ENCODE peak calls at places on chromosomes 4 and X, in seven cellular contexts. One of them, this sample, is unnamed.

GRCh38 chrX:78029663-78030062 is 60.2 kb upstream of the PGAM4 start:
- DNase-seq in memory B cell: no peak
- DNase-seq in progenitor cell of endocrine pancreas: no peak
- DNase-seq in activated CD4-positive, alpha-beta T cell treated with anti-CD3 and anti-CD28 coated beads for 48 hours: peak; percentile 9
- DNase-seq in SJCRH30: no peak
- DNase-seq in choroid plexus epithelial cell: peak; percentile 54
- DNase-seq in GM23338: peak; percentile 31
- DNase-seq in this sample: no peak

GRCh38 chr4:118888666-118889312 is at the start of gene SYNPO2:
- DNase-seq in memory B cell: no peak
- DNase-seq in progenitor cell of endocrine pancreas: peak; percentile 37
- DNase-seq in activated CD4-positive, alpha-beta T cell treated with anti-CD3 and anti-CD28 coated beads for 48 hours: peak; percentile 47
- DNase-seq in SJCRH30: peak; percentile 43
- DNase-seq in choroid plexus epithelial cell: peak; percentile 93
- DNase-seq in GM23338: peak; percentile 92
- DNase-seq in this sample: no peak

GRCh38 chr4:10074767-10075105 is 41.9 kb downstream of the WDR1 start:
- DNase-seq in memory B cell: no peak
- DNase-seq in progenitor cell of endocrine pancreas: no peak
- DNase-seq in activated CD4-positive, alpha-beta T cell treated with anti-CD3 and anti-CD28 coated beads for 48 hours: no peak
- DNase-seq in SJCRH30: peak; percentile 30
- DNase-seq in choroid plexus epithelial cell: peak; percentile 88
- DNase-seq in GM23338: peak; percentile 41
- DNase-seq in this sample: no peak

GRCh38 chr4:3851211-3851610 is 85.0 kb downstream of the ADRA2C start:
- DNase-seq in memory B cell: no peak
- DNase-seq in progenitor cell of endocrine pancreas: no peak
- DNase-seq in activated CD4-positive, alpha-beta T cell treated with anti-CD3 and anti-CD28 coated beads for 48 hours: no peak
- DNase-seq in SJCRH30: peak; percentile 44
- DNase-seq in choroid plexus epithelial cell: no peak
- DNase-seq in GM23338: peak; percentile 64
- DNase-seq in this sample: no peak

GRCh38 chrX:42415636-42416035 is 362.3 kb downstream of the PPP1R2C start:
- DNase-seq in memory B cell: no peak
- DNase-seq in progenitor cell of endocrine pancreas: no peak
- DNase-seq in activated CD4-positive, alpha-beta T cell treated with anti-CD3 and anti-CD28 coated beads for 48 hours: no peak
- DNase-seq in SJCRH30: no peak
- DNase-seq in choroid plexus epithelial cell: no peak
- DNase-seq in GM23338: no peak
- DNase-seq in this sample: no peak

GRCh38 chrX:46770006-46770816 is 11.3 kb upstream of the SLC9A7 start:
- DNase-seq in memory B cell: no peak
- DNase-seq in progenitor cell of endocrine pancreas: no peak
- DNase-seq in activated CD4-positive, alpha-beta T cell treated with anti-CD3 and anti-CD28 coated beads for 48 hours: no peak
- DNase-seq in SJCRH30: no peak
- DNase-seq in choroid plexus epithelial cell: peak; percentile 75
- DNase-seq in GM23338: no peak
- DNase-seq in this sample: no peak

GRCh38 chr4:55409468-55410171 is 13.9 kb downstream of the TMEM165 start:
- DNase-seq in memory B cell: peak; percentile 57
- DNase-seq in progenitor cell of endocrine pancreas: no peak
- DNase-seq in activated CD4-positive, alpha-beta T cell treated with anti-CD3 and anti-CD28 coated beads for 48 hours: no peak
- DNase-seq in SJCRH30: no peak
- DNase-seq in choroid plexus epithelial cell: peak; percentile 67
- DNase-seq in GM23338: peak; percentile 55
- DNase-seq in this sample: no peak

GRCh38 chr4:139208404-139208945 is 31.5 kb upstream of the ELF2 start:
- DNase-seq in memory B cell: no peak
- DNase-seq in progenitor cell of endocrine pancreas: no peak
- DNase-seq in activated CD4-positive, alpha-beta T cell treated with anti-CD3 and anti-CD28 coated beads for 48 hours: no peak
- DNase-seq in SJCRH30: peak; percentile 42
- DNase-seq in choroid plexus epithelial cell: peak; percentile 95
- DNase-seq in GM23338: no peak
- DNase-seq in this sample: peak; percentile 6

GRCh38 chr4:146916479-146917076 is 29.1 kb downstream of the TTC29 start:
- DNase-seq in memory B cell: no peak
- DNase-seq in progenitor cell of endocrine pancreas: no peak
- DNase-seq in activated CD4-positive, alpha-beta T cell treated with anti-CD3 and anti-CD28 coated beads for 48 hours: peak; percentile 16
- DNase-seq in SJCRH30: no peak
- DNase-seq in choroid plexus epithelial cell: peak; percentile 69
- DNase-seq in GM23338: peak; percentile 62
- DNase-seq in this sample: no peak

GRCh38 chr4:122010610-122011009 is 58.8 kb upstream of the TRPC3 start:
- DNase-seq in memory B cell: no peak
- DNase-seq in progenitor cell of endocrine pancreas: no peak
- DNase-seq in activated CD4-positive, alpha-beta T cell treated with anti-CD3 and anti-CD28 coated beads for 48 hours: no peak
- DNase-seq in SJCRH30: no peak
- DNase-seq in choroid plexus epithelial cell: peak; percentile 72
- DNase-seq in GM23338: no peak
- DNase-seq in this sample: no peak

GRCh38 chr4:176191974-176192373 is 3.4 kb downstream of the SPATA4 start:
- DNase-seq in memory B cell: no peak
- DNase-seq in progenitor cell of endocrine pancreas: no peak
- DNase-seq in activated CD4-positive, alpha-beta T cell treated with anti-CD3 and anti-CD28 coated beads for 48 hours: no peak
- DNase-seq in SJCRH30: no peak
- DNase-seq in choroid plexus epithelial cell: no peak
- DNase-seq in GM23338: no peak
- DNase-seq in this sample: no peak

GRCh38 chrX:123189318-123189717 is 5.2 kb downstream of the GRIA3 start:
- DNase-seq in memory B cell: no peak
- DNase-seq in progenitor cell of endocrine pancreas: no peak
- DNase-seq in activated CD4-positive, alpha-beta T cell treated with anti-CD3 and anti-CD28 coated beads for 48 hours: no peak
- DNase-seq in SJCRH30: no peak
- DNase-seq in choroid plexus epithelial cell: no peak
- DNase-seq in GM23338: no peak
- DNase-seq in this sample: no peak

GRCh38 chr4:125368161-125368560 is 53.4 kb downstream of the FAT4 start:
- DNase-seq in memory B cell: no peak
- DNase-seq in progenitor cell of endocrine pancreas: no peak
- DNase-seq in activated CD4-positive, alpha-beta T cell treated with anti-CD3 and anti-CD28 coated beads for 48 hours: no peak
- DNase-seq in SJCRH30: no peak
- DNase-seq in choroid plexus epithelial cell: peak; percentile 66
- DNase-seq in GM23338: no peak
- DNase-seq in this sample: no peak

GRCh38 chr4:17029432-17029831 is 131.0 kb upstream of the LDB2 start:
- DNase-seq in memory B cell: no peak
- DNase-seq in progenitor cell of endocrine pancreas: no peak
- DNase-seq in activated CD4-positive, alpha-beta T cell treated with anti-CD3 and anti-CD28 coated beads for 48 hours: no peak
- DNase-seq in SJCRH30: no peak
- DNase-seq in choroid plexus epithelial cell: no peak
- DNase-seq in GM23338: no peak
- DNase-seq in this sample: no peak

GRCh38 chr4:86306816-86307215 is 53.0 kb downstream of the MAPK10 start:
- DNase-seq in memory B cell: no peak
- DNase-seq in progenitor cell of endocrine pancreas: no peak
- DNase-seq in activated CD4-positive, alpha-beta T cell treated with anti-CD3 and anti-CD28 coated beads for 48 hours: no peak
- DNase-seq in SJCRH30: no peak
- DNase-seq in choroid plexus epithelial cell: peak; percentile 69
- DNase-seq in GM23338: no peak
- DNase-seq in this sample: no peak